ENCODE peak calls at places on chromosome 5, in ten cellular contexts. I, Q, D, O, Y, R, B, X, F and U are unnamed samples.
A peak's percentile ranks its signal among the peaks of the same experiment; 100 is the strongest.

GRCh38 chr5:172901788-172902496 is 57.3 kb upstream of the RPL26L1 start:
- DNase-seq in I (no peak), Q (no peak), D (no peak), O (peak; percentile 54), Y (no peak), R (no peak), B (peak; percentile 76), X (no peak), F (no peak), U (peak; percentile 46)

GRCh38 chr5:169997736-169998284 is 17.5 kb upstream of the INSYN2B start:
- DNase-seq in I (no peak), Q (no peak), D (no peak), O (no peak), Y (no peak), R (no peak), B (no peak), X (no peak), F (no peak), U (no peak)

GRCh38 chr5:112570708-112571448 is 151.8 kb upstream of the EPB41L4A start:
- DNase-seq in I (no peak), Q (no peak), D (no peak), O (no peak), Y (no peak), R (no peak), B (no peak), X (no peak), F (no peak), U (no peak)

GRCh38 chr5:125198270-125198974 is 452.0 kb upstream of the ZNF608 start:
- DNase-seq in I (peak; percentile 26), Q (peak; percentile 68), D (peak; percentile 56), O (peak; percentile 80), Y (peak; percentile 97), R (no peak), B (peak; percentile 91), X (peak; percentile 75), F (no peak), U (no peak)

GRCh38 chr5:36298546-36298945 is 3.2 kb downstream of the RANBP3L start:
- DNase-seq in I (no peak), Q (no peak), D (no peak), O (no peak), Y (no peak), R (no peak), B (no peak), X (no peak), F (no peak), U (no peak)

GRCh38 chr5:135158982-135159381 is 125.0 kb upstream of the PITX1 start:
- DNase-seq in I (no peak), Q (no peak), D (no peak), O (no peak), Y (no peak), R (no peak), B (no peak), X (no peak), F (no peak), U (no peak)

GRCh38 chr5:67723873-67724272 is 491.7 kb upstream of the PIK3R1 start:
- DNase-seq in I (no peak), Q (no peak), D (no peak), O (no peak), Y (no peak), R (no peak), B (no peak), X (no peak), F (no peak), U (no peak)

GRCh38 chr5:176810084-176810597 is at the start of gene UNC5A:
- DNase-seq in I (no peak), Q (no peak), D (no peak), O (peak; percentile 54), Y (peak; percentile 88), R (peak; percentile 17), B (no peak), X (peak; percentile 31), F (no peak), U (peak; percentile 51)

GRCh38 chr5:124206540-124206939 is 539.9 kb downstream of the ZNF608 start:
- DNase-seq in I (no peak), Q (no peak), D (no peak), O (no peak), Y (no peak), R (no peak), B (no peak), X (no peak), F (no peak), U (no peak)

GRCh38 chr5:163190283-163190682 is 247.1 kb upstream of the CCNG1 start:
- DNase-seq in I (no peak), Q (no peak), D (no peak), O (no peak), Y (no peak), R (no peak), B (no peak), X (no peak), F (no peak), U (no peak)

GRCh38 chr5:149156435-149157083 is 15.3 kb downstream of the ABLIM3 start:
- DNase-seq in I (no peak), Q (no peak), D (no peak), O (no peak), Y (no peak), R (no peak), B (no peak), X (no peak), F (no peak), U (no peak)

DNA sequence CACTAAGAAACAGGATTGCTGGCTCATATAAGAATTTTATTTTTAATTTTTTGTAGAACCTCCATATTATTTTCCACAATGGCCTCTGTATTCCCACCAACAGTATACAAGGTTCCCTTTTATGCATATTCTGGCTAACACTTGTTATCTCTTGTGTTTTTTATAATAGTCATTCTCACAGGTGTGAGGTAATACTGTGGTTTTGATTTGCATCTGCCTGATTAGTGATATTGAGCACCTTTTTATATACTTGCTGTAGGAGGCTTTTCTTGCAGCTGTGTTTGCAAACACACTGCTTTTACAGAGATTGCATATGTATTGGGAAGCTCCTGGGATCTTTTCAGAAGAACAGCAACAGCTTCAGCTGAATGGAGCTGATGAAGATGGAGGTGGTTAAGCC is 164.8 kb downstream of the DEPDC1B start:
- DNase-seq in I (no peak), Q (no peak), D (no peak), O (no peak), Y (no peak), R (no peak), B (no peak), X (no peak), F (no peak), U (no peak)
- H3K27me3 ChIP-seq in I (no peaks in the 10 kb centered on the region), Q (no peaks in the 10 kb centered on the region), D (no peaks in the 10 kb centered on the region), O (no peaks in the 10 kb centered on the region), Y (no peaks in the 10 kb centered on the region), R (no peaks in the 10 kb centered on the region), B (no peaks in the 10 kb centered on the region), X (no peaks in the 10 kb centered on the region), F (no peaks in the 10 kb centered on the region), U (peaks cover 24% of the 10 kb centered on the region)

GRCh38 chr5:146339715-146340259 is 1.1 kb downstream of the POU4F3 start:
- DNase-seq in I (no peak), Q (no peak), D (no peak), O (no peak), Y (no peak), R (no peak), B (no peak), X (no peak), F (no peak), U (no peak)
- H3K27me3 ChIP-seq in I (no peaks in the 10 kb centered on the region), Q (no peaks in the 10 kb centered on the region), D (peaks cover 93% of the 10 kb centered on the region), O (no peaks in the 10 kb centered on the region), Y (peaks cover 95% of the 10 kb centered on the region), R (peaks cover 21% of the 10 kb centered on the region), B (peaks cover 44% of the 10 kb centered on the region), X (peaks cover 84% of the 10 kb centered on the region), F (peaks cover 15% of the 10 kb centered on the region), U (peaks cover 77% of the 10 kb centered on the region)

DNA sequence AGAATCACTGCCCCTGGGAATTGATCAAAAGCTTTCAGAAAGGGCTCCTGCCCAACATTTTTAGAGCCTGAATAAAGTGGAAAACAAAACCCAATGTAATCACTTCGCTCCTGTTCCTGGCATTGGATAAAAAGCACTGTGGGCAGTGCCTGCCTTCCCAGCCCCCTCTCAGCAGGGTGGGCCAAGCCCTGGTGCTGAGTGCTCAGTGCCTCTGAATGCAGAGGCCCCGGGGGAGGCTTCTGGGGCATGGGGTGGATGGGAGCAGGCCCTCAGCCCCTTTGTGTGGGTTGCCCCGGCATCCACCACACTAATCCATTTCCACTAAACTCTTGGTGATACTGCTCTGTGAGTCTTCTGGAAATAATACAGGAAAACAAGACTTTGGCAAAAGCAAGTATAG is 55.6 kb downstream of the CFAP90 start:
- DNase-seq in I (no peak), Q (no peak), D (no peak), O (no peak), Y (no peak), R (no peak), B (no peak), X (no peak), F (no peak), U (no peak)
- H3K27me3 ChIP-seq in I (no peaks in the 10 kb centered on the region), Q (no peaks in the 10 kb centered on the region), D (no peaks in the 10 kb centered on the region), O (no peaks in the 10 kb centered on the region), Y (no peaks in the 10 kb centered on the region), R (no peaks in the 10 kb centered on the region), B (no peaks in the 10 kb centered on the region), X (no peaks in the 10 kb centered on the region), F (no peaks in the 10 kb centered on the region), U (peaks cover 84% of the 10 kb centered on the region)

GRCh38 chr5:142320851-142321560 is 3.8 kb downstream of the SPRY4 start:
- DNase-seq in I (no peak), Q (no peak), D (no peak), O (no peak), Y (peak; percentile 51), R (no peak), B (no peak), X (no peak), F (no peak), U (no peak)

GRCh38 chr5:142324377-142324870 is 397 bp downstream of the SPRY4 start:
- DNase-seq in I (no peak), Q (peak; percentile 65), D (no peak), O (peak; percentile 79), Y (no peak), R (no peak), B (peak; percentile 69), X (no peak), F (no peak), U (no peak)

GRCh38 chr5:142323480-142324376 is 1.1 kb downstream of the SPRY4 start:
- DNase-seq in I (no peak), Q (peak; percentile 67), D (no peak), O (peak; percentile 79), Y (no peak), R (no peak), B (peak; percentile 67), X (peak; percentile 75), F (no peak), U (peak; percentile 32)

GRCh38 chr5:142322403-142322746 is 2.4 kb downstream of the SPRY4 start:
- DNase-seq in I (no peak), Q (no peak), D (no peak), O (no peak), Y (no peak), R (no peak), B (no peak), X (no peak), F (no peak), U (no peak)

DNA sequence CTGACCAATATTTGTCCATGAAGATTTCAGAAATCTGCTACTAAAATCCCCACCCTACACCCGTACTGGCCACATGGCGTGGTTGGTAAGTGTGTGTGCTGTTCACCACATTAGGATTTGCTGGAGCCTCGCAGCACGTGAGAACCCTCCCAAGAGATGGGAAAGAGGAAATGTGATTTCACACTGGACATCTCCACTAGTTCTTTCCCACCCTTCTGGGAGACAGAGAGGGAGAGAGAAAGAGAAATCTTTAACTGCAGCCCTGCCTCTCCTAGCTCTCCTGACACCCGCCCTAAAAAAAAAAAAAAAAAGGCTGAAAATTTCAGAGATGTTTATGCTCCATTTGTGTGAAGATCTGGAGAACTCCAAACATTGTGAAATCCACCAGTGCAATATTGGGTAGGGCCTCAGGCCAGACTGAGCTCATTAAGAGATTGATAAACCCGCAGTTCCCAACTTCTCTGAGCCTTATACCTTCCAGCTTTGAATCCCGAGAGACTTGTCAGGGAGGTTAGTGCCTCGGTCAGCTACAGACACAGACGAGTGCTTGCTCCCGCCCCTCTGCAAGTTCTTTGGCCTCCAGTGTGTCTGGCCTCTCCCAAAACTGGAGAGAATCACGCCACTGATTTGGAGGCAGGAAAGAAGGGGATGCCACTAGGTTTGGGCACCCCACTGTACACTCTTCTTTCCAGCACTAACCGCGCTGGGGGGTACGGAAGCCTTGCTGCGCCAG is 1.9 kb downstream of the SPRY4 start:
- DNase-seq in I (no peak), Q (peak; percentile 60), D (no peak), O (peak; percentile 79), Y (peak; percentile 42), R (no peak), B (peak; percentile 76), X (no peak), F (no peak), U (peak; percentile 20)
- H3K27me3 ChIP-seq in I (no peaks in the 10 kb centered on the region), Q (no peaks in the 10 kb centered on the region), D (no peaks in the 10 kb centered on the region), O (no peaks in the 10 kb centered on the region), Y (no peaks in the 10 kb centered on the region), R (peaks cover 22% of the 10 kb centered on the region), B (peaks cover 10% of the 10 kb centered on the region), X (no peaks in the 10 kb centered on the region), F (no peaks in the 10 kb centered on the region), U (no peaks in the 10 kb centered on the region)